ENCODE peak calls at places on chromosomes 12 and 14, in four cellular contexts. P, T, R and S are unnamed samples.

GRCh38 chr14:58829594-58829993 is 191.8 kb downstream of the DACT1 start:
- DNase-seq in P (no peak), T (no peak), R (no peak), S (no peak)

GRCh38 chr14:90454041-90455000 is 57.5 kb downstream of the CALM1 start:
- DNase-seq in P (peak), T (peak), R (peak), S (peak)

GRCh38 chr12:117189725-117190209 is 503 bp downstream of the FBXO21 start:
- DNase-seq in P (peak), T (peak), R (peak), S (no peak)

GRCh38 chr12:80977356-80977755 is 39.6 kb upstream of the LIN7A start:
- DNase-seq in P (no peak), T (no peak), R (no peak), S (no peak)

GRCh38 chr12:16492820-16493797 is 112.9 kb downstream of the LMO3 start:
- DNase-seq in P (no peak), T (no peak), R (no peak), S (no peak)

GRCh38 chr14:87170179-87170578 is 822.8 kb downstream of the GALC start:
- DNase-seq in P (no peak), T (no peak), R (no peak), S (no peak)

GRCh38 chr14:99559286-99559990 is 44.6 kb downstream of the CCDC85C start:
- DNase-seq in P (no peak), T (no peak), R (no peak), S (no peak)

GRCh38 chr12:98856897-98857540 is 211.9 kb downstream of the APAF1 start:
- DNase-seq in P (no peak), T (no peak), R (no peak), S (no peak)

GRCh38 chr14:83300454-83301064 is 1766.9 kb upstream of the SEL1L start:
- DNase-seq in P (no peak), T (no peak), R (no peak), S (no peak)

GRCh38 chr14:23572841-23573240 is 5.2 kb upstream of the AP1G2 start:
- DNase-seq in P (no peak), T (no peak), R (no peak), S (no peak)

GRCh38 chr12:32478858-32479257 is 79.5 kb downstream of the FGD4 start:
- DNase-seq in P (no peak), T (no peak), R (no peak), S (no peak)

GRCh38 chr12:127273621-127274020 is 993.3 kb upstream of the TMEM132C start:
- DNase-seq in P (no peak), T (no peak), R (no peak), S (no peak)

GRCh38 chr12:9951026-9951652 is 19.0 kb upstream of the CLEC2A start:
- DNase-seq in P (peak), T (no peak), R (no peak), S (no peak)

GRCh38 chr14:34750670-34751069 is 36.3 kb upstream of the CFL2 start:
- DNase-seq in P (no peak), T (no peak), R (no peak), S (no peak)

GRCh38 chr12:89354630-89354931 is 2.3 kb upstream of the DUSP6 start:
- DNase-seq in P (no peak), T (no peak), R (no peak), S (no peak)

GRCh38 chr12:89352492-89353187 is at the start of gene DUSP6:
- DNase-seq in P (peak), T (peak), R (peak), S (peak)

GRCh38 chr12:89353188-89353822 is 1.0 kb upstream of the DUSP6 start:
- DNase-seq in P (peak), T (peak), R (peak), S (peak)

GRCh38 chr12:89355243-89356068 is 3.2 kb upstream of the DUSP6 start:
- DNase-seq in P (no peak), T (no peak), R (no peak), S (no peak)

GRCh38 chr12:89353823-89354629 is 1.7 kb upstream of the DUSP6 start:
- DNase-seq in P (peak), T (peak), R (peak), S (peak)
- TF ChIP-seq POLR2A in P (peak), T (peak), R (peak), S (no peak)

DNA sequence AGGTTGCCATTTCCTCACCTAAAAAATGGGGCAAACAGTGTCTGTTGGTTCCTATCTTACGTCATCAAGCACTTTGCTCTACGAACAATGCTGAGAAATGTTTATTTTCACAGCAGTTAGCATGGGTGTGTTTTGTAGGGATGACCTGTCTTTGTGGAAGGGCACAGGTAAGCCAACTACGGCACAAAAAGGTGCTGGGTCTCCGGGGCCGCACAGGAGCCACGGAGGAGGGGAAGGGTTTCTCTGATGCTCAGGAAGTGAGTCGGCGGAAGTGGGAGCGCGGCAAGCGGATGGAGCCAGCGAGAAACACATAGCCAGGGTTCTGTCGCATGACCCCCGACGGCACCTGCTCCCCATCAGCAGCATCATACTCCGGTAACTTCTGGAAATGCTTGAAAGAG is 65.6 kb upstream of the TCL1B start:
- DNase-seq in P (no peak), T (no peak), R (no peak), S (no peak)
- H3K4me3 ChIP-seq in P (no peak), T (no peak), R (no peak), S (no peak)

DNA sequence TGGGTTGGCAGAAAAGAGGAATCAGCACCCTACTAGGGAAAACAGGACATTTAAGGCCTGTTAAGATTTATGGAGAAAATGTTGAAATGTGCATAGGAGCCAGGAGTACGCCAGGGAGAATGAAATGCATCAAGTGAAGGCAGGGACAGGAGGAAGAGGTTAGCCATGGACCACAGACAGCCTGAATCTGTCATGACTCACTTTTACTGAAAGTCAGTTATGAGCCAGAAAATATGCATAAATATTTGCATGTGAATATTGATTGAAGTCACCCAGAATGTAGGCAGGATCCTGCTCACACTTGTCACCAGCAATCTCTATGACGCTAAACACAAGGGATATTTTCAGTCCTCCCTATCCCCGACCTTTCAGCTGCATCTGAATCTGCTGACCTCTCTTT is 25.1 kb upstream of the CDK17 start:
- DNase-seq in P (no peak), T (no peak), R (no peak), S (no peak)
- TF ChIP-seq POLR2A in P (no peak), T (no peak), R (no peak), S (no peak)

DNA sequence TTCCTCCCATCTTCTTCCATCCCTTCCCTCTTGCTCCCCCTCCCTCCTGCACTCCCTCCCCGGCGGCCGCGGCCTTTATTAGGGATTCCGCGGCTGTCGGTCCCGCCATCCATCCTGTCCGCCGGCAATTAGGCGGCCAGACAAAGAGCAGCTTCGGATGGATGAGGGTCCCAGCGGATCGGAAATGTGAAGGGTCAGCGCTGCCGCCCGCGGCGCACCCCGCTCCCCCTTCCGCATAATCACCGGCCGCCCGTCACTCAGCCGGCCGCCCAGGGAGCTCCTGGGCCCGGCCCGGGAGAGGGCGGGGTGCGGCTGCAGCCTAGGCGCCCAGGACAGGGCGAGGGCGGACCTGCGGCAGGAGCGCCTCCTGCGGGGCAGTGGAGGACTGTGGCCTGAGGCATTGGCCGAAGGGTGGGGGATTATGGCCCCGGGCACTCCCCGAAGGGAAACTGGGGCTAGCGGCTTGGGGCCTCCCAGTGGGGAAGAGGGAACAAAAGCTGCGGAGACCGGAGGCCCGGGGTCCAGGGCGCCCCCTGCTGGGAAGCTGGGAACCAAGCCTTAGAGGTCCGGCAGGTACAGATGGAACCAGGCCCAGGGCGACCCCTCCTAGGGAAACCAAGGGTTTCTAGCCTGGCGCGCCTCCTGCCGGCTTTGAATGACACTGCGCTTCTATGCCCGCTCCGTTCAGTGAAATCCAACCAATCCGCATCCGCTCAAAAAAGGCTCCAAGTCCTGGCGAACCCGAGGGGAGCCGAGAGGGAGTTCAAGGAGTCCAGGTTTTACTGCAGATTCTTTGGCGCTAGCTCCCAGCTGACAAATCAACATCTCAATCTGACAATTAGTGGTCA is 4.4 kb upstream of the DNAJC22 start:
- DNase-seq in P (peak), T (peak), R (peak), S (peak)
- H3K4me3 ChIP-seq in P (peak), T (peak), R (peak), S (no peak)